ENCODE peak calls at places on chromosomes 6 and 20, in four cellular contexts. One of them, this sample, is unnamed.

GRCh38 chr6:3490622-3490980 is 33.8 kb upstream of the SLC22A23 start:
- DNase-seq in CD4-positive, alpha-beta T cell: no peak
- DNase-seq in brain microvascular endothelial cell: no peak
- DNase-seq in kidney epithelial cell: no peak
- DNase-seq in this sample: no peak

GRCh38 chr20:62136283-62137091 is 6.7 kb downstream of the PSMA7 start:
- DNase-seq in CD4-positive, alpha-beta T cell: peak
- DNase-seq in brain microvascular endothelial cell: peak
- DNase-seq in kidney epithelial cell: no peak
- DNase-seq in this sample: no peak

GRCh38 chr6:81969814-81970213 is 217.3 kb upstream of the TENT5A start:
- DNase-seq in CD4-positive, alpha-beta T cell: no peak
- DNase-seq in brain microvascular endothelial cell: no peak
- DNase-seq in kidney epithelial cell: no peak
- DNase-seq in this sample: no peak

GRCh38 chr6:19849736-19850135 is 12.6 kb downstream of the ID4 start:
- DNase-seq in CD4-positive, alpha-beta T cell: no peak
- DNase-seq in brain microvascular endothelial cell: no peak
- DNase-seq in kidney epithelial cell: no peak
- DNase-seq in this sample: no peak

GRCh38 chr20:38168791-38169589 is 3.9 kb upstream of the TGM2 start:
- DNase-seq in CD4-positive, alpha-beta T cell: no peak
- DNase-seq in brain microvascular endothelial cell: no peak
- DNase-seq in kidney epithelial cell: no peak
- DNase-seq in this sample: no peak

GRCh38 chr6:164379786-164380185 is 929.6 kb downstream of the C6orf118 start:
- DNase-seq in CD4-positive, alpha-beta T cell: no peak
- DNase-seq in brain microvascular endothelial cell: no peak
- DNase-seq in kidney epithelial cell: no peak
- DNase-seq in this sample: no peak

GRCh38 chr6:29651413-29652197 is 5.3 kb upstream of the MOG start:
- DNase-seq in CD4-positive, alpha-beta T cell: no peak
- DNase-seq in brain microvascular endothelial cell: no peak
- DNase-seq in kidney epithelial cell: no peak
- DNase-seq in this sample: peak

GRCh38 chr6:133502451-133503259 is 261.5 kb downstream of the EYA4 start:
- DNase-seq in CD4-positive, alpha-beta T cell: no peak
- DNase-seq in brain microvascular endothelial cell: peak
- DNase-seq in kidney epithelial cell: peak
- DNase-seq in this sample: peak

GRCh38 chr6:36836771-36837339 is 2.4 kb downstream of the CPNE5 start:
- DNase-seq in CD4-positive, alpha-beta T cell: no peak
- DNase-seq in brain microvascular endothelial cell: no peak
- DNase-seq in kidney epithelial cell: no peak
- DNase-seq in this sample: no peak

GRCh38 chr20:44532248-44532980 is 10.5 kb upstream of the SERINC3 start:
- DNase-seq in CD4-positive, alpha-beta T cell: no peak
- DNase-seq in brain microvascular endothelial cell: no peak
- DNase-seq in kidney epithelial cell: no peak
- DNase-seq in this sample: no peak

GRCh38 chr20:49132995-49133451 is 55.1 kb downstream of the STAU1 start:
- DNase-seq in CD4-positive, alpha-beta T cell: no peak
- DNase-seq in brain microvascular endothelial cell: peak
- DNase-seq in kidney epithelial cell: peak
- DNase-seq in this sample: peak

GRCh38 chr6:37671061-37671460 is 26.6 kb downstream of the MDGA1 start:
- DNase-seq in CD4-positive, alpha-beta T cell: no peak
- DNase-seq in brain microvascular endothelial cell: no peak
- DNase-seq in kidney epithelial cell: no peak
- DNase-seq in this sample: no peak

GRCh38 chr6:39184906-39185580 is 44.2 kb downstream of the KCNK5 start:
- DNase-seq in CD4-positive, alpha-beta T cell: no peak
- DNase-seq in brain microvascular endothelial cell: no peak
- DNase-seq in kidney epithelial cell: no peak
- DNase-seq in this sample: no peak

GRCh38 chr20:61911824-61912223 is 153.9 kb downstream of the TAF4 start:
- DNase-seq in CD4-positive, alpha-beta T cell: no peak
- DNase-seq in brain microvascular endothelial cell: no peak
- DNase-seq in kidney epithelial cell: no peak
- DNase-seq in this sample: no peak

GRCh38 chr20:39289316-39289715 is 327.2 kb downstream of the DHX35 start:
- DNase-seq in CD4-positive, alpha-beta T cell: no peak
- DNase-seq in brain microvascular endothelial cell: no peak
- DNase-seq in kidney epithelial cell: no peak
- DNase-seq in this sample: no peak

GRCh38 chr6:162576009-162576408 is 151.6 kb downstream of the PRKN start:
- DNase-seq in CD4-positive, alpha-beta T cell: no peak
- DNase-seq in brain microvascular endothelial cell: no peak
- DNase-seq in kidney epithelial cell: no peak
- DNase-seq in this sample: no peak

GRCh38 chr20:37775200-37775599 is 81.4 kb downstream of the CTNNBL1 start:
- DNase-seq in CD4-positive, alpha-beta T cell: no peak
- DNase-seq in brain microvascular endothelial cell: no peak
- DNase-seq in kidney epithelial cell: no peak
- DNase-seq in this sample: no peak

GRCh38 chr6:143068001-143068400 is 7.3 kb downstream of the AIG1 start:
- DNase-seq in CD4-positive, alpha-beta T cell: no peak
- DNase-seq in brain microvascular endothelial cell: no peak
- DNase-seq in kidney epithelial cell: no peak
- DNase-seq in this sample: no peak

GRCh38 chr20:2292711-2293110 is 3.1 kb upstream of the TGM3 start:
- DNase-seq in CD4-positive, alpha-beta T cell: no peak
- DNase-seq in brain microvascular endothelial cell: no peak
- DNase-seq in kidney epithelial cell: no peak
- DNase-seq in this sample: no peak

GRCh38 chr20:38889792-38890496 is 36.3 kb upstream of the FAM83D start:
- DNase-seq in CD4-positive, alpha-beta T cell: no peak
- DNase-seq in brain microvascular endothelial cell: no peak
- DNase-seq in kidney epithelial cell: no peak
- DNase-seq in this sample: no peak

GRCh38 chr6:52053038-52053704 is 34.2 kb downstream of the PKHD1 start:
- DNase-seq in CD4-positive, alpha-beta T cell: no peak
- DNase-seq in brain microvascular endothelial cell: no peak
- DNase-seq in kidney epithelial cell: no peak
- DNase-seq in this sample: no peak

GRCh38 chr20:49356676-49357075 is 78.8 kb upstream of the ZNFX1 start:
- DNase-seq in CD4-positive, alpha-beta T cell: no peak
- DNase-seq in brain microvascular endothelial cell: no peak
- DNase-seq in kidney epithelial cell: no peak
- DNase-seq in this sample: no peak

GRCh38 chr6:6586671-6587526 is 1.6 kb upstream of the LY86 start:
- DNase-seq in CD4-positive, alpha-beta T cell: no peak
- DNase-seq in brain microvascular endothelial cell: no peak
- DNase-seq in kidney epithelial cell: no peak
- DNase-seq in this sample: no peak

GRCh38 chr6:167238694-167239467 is 52.2 kb upstream of the UNC93A start:
- DNase-seq in CD4-positive, alpha-beta T cell: no peak
- DNase-seq in brain microvascular endothelial cell: no peak
- DNase-seq in kidney epithelial cell: no peak
- DNase-seq in this sample: no peak

GRCh38 chr6:25971187-25971811 is 8.7 kb downstream of the TRIM38 start:
- DNase-seq in CD4-positive, alpha-beta T cell: no peak
- DNase-seq in brain microvascular endothelial cell: peak
- DNase-seq in kidney epithelial cell: peak
- DNase-seq in this sample: peak

GRCh38 chr6:52253494-52253893 is 9.2 kb upstream of the IL17F start:
- DNase-seq in CD4-positive, alpha-beta T cell: no peak
- DNase-seq in brain microvascular endothelial cell: no peak
- DNase-seq in kidney epithelial cell: no peak
- DNase-seq in this sample: no peak

GRCh38 chr20:25622450-25623224 is 1.2 kb downstream of the NANP start:
- DNase-seq in CD4-positive, alpha-beta T cell: no peak
- DNase-seq in brain microvascular endothelial cell: no peak
- DNase-seq in kidney epithelial cell: no peak
- DNase-seq in this sample: peak
- TF ChIP-seq CTCF in CD4-positive, alpha-beta T cell: no peak
- TF ChIP-seq CTCF in brain microvascular endothelial cell: no peak
- TF ChIP-seq CTCF in kidney epithelial cell: no peak
- TF ChIP-seq CTCF in this sample: no peak

DNA sequence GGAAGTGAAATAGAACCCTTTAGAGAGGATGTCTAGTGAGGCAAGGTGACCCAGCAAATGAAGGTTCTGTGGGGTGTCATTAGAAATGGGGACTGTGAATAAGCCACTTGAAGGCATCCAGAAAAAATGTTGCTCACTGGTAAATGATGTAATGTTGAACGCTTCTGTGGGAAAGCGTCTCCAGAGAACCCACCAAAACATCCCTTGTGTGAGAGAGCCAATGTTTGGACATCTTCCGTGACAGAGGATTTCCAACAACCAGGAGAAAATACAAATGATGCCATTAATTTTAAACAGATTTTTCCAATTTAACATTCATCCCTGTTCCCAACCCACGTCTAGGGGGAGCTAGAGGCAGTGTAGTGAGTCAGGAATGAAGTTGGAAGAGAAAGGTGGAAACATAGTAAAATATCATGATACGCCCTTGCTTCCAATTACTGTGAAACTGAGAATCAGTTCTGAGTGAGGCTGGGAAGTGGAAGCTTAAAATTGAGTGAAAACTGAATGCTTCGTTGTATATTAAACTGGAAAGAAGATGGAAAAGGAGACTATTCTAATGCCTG is 584.2 kb downstream of the CD109 start:
- DNase-seq in CD4-positive, alpha-beta T cell: no peak
- DNase-seq in brain microvascular endothelial cell: no peak
- DNase-seq in kidney epithelial cell: no peak
- DNase-seq in this sample: no peak
- TF ChIP-seq CTCF in CD4-positive, alpha-beta T cell: no peak
- TF ChIP-seq CTCF in brain microvascular endothelial cell: peak
- TF ChIP-seq CTCF in kidney epithelial cell: peak
- TF ChIP-seq CTCF in this sample: peak

GRCh38 chr6:107658920-107659879 is 164.9 kb downstream of the SCML4 start:
- DNase-seq in CD4-positive, alpha-beta T cell: no peak
- DNase-seq in brain microvascular endothelial cell: no peak
- DNase-seq in kidney epithelial cell: no peak
- DNase-seq in this sample: no peak

GRCh38 chr6:107656381-107656780 is 166.5 kb downstream of the SOBP start:
- DNase-seq in CD4-positive, alpha-beta T cell: no peak
- DNase-seq in brain microvascular endothelial cell: no peak
- DNase-seq in kidney epithelial cell: no peak
- DNase-seq in this sample: no peak

GRCh38 chr6:107657373-107657754 is 166.7 kb downstream of the SCML4 start:
- DNase-seq in CD4-positive, alpha-beta T cell: no peak
- DNase-seq in brain microvascular endothelial cell: no peak
- DNase-seq in kidney epithelial cell: no peak
- DNase-seq in this sample: no peak

GRCh38 chr6:107656883-107657282 is 167.0 kb downstream of the SOBP start:
- DNase-seq in CD4-positive, alpha-beta T cell: no peak
- DNase-seq in brain microvascular endothelial cell: no peak
- DNase-seq in kidney epithelial cell: no peak
- DNase-seq in this sample: no peak

DNA sequence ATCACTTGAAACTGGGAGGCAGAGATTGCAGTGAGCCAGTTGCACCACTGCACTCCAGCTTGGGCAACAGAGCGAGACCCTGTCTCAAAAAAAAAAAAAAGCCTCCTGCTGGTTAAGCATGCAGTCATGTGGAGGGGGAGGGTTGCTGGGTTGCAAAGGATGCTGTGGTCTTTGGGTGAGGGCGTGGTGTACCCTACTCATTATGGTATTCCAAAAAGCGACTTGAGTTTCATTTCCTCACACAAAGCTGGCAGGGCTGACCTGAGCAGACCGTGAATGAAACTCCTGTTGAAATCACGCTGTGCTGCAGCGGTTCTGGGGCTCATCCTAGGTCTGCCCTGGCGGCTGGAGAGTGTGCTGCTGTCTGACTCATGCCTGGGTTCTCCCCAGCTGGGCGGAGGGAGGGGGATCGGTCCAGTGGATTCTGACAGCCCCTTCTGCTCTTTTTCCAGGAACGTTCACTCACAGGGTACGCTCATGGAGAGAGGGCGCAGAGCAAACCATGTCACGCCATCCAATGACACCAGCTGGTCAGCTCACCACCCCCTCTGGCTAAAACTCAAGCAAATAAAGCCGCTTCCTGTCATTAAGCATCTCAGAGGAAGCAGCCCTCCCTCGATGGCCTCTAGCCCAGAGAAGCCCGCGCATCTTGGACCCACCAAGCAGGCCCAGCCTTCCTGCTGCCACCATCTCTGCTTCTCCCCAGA is 166.2 kb downstream of the SCML4 start:
- DNase-seq in CD4-positive, alpha-beta T cell: peak
- DNase-seq in brain microvascular endothelial cell: peak
- DNase-seq in kidney epithelial cell: peak
- DNase-seq in this sample: peak
- TF ChIP-seq CTCF in CD4-positive, alpha-beta T cell: no peak
- TF ChIP-seq CTCF in brain microvascular endothelial cell: peak
- TF ChIP-seq CTCF in kidney epithelial cell: peak
- TF ChIP-seq CTCF in this sample: peak

DNA sequence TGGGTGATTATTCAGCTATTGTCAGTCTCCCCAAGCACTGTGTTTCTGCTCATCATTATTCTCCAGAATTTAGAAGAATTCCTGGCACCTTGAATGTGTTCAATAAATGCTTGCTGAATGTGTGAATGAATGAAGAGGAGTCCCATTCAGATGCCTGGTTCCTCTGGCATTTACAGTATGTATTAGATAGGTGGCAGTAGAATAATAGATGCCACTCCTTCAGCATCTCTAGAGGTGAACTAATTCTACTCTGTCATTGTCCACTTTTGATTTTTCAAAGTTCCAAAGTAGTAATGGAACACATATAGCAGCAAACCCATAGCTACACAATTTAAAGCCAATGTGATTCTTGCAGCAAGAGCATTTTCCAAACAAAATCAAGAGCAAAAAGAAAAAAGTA is 118.9 kb upstream of the CEP162 start:
- DNase-seq in CD4-positive, alpha-beta T cell: no peak
- DNase-seq in brain microvascular endothelial cell: no peak
- DNase-seq in kidney epithelial cell: no peak
- DNase-seq in this sample: no peak
- TF ChIP-seq CTCF in CD4-positive, alpha-beta T cell: no peak
- TF ChIP-seq CTCF in brain microvascular endothelial cell: peak
- TF ChIP-seq CTCF in kidney epithelial cell: no peak
- TF ChIP-seq CTCF in this sample: peak

DNA sequence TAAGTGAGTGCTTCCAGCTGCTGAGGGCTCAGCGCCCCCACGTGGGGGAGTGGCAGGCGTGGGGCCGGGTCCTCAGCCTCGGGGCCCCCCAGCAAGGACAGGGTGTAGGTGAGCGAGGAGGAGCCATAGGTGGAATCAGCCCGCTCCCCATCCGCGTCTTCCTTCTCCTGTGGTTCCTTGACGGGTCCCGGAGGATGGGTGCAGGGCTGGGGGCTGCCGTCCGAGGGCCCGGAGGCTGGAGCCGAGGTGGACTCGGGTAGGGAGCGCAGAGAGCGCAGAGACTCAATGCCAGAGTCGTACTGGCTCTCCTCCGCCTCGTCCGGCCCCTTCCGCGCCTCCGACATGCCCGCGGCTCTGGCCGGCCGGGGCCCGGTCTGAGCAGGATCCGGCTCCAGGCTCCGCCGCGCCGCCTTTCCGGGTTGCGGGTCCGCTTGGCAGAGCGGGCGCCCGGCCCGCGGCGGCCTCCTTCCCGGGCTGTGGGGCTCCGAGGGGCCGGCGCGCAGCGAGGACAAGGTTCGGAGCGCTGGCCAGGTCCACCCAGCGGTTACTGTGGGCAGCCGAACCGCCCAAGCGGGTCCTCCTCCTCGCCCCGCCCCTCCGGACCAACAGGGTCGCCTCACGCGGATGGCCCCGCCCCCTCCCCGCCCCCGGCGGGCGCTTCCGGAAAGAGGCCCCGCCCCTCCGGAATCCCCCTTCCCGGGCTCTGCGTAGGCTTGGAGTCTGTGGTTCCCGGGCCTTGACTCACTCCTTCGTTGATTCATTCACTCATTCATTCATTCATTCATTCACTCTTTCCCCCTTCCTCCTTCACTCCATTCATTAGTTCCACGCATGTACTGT is at the start of gene NFKBIE:
- DNase-seq in CD4-positive, alpha-beta T cell: peak
- DNase-seq in brain microvascular endothelial cell: peak
- DNase-seq in kidney epithelial cell: peak
- DNase-seq in this sample: peak
- TF ChIP-seq CTCF in CD4-positive, alpha-beta T cell: peak
- TF ChIP-seq CTCF in brain microvascular endothelial cell: peak
- TF ChIP-seq CTCF in kidney epithelial cell: peak
- TF ChIP-seq CTCF in this sample: peak

This sample was measured in HFFc6.